ENCODE peak calls at places on chromosome 18, in four cellular contexts. H, V, T and A are unnamed samples.

GRCh38 chr18:25736516-25736915 is 353.9 kb downstream of the SS18 start:
- DNase-seq in H (no peak), V (no peak), T (no peak), A (no peak)

GRCh38 chr18:363327-364115 is 95.7 kb upstream of the THOC1 start:
- DNase-seq in H (peak; percentile 88), V (no peak), T (no peak), A (no peak)

GRCh38 chr18:55269632-55270031 is 310.4 kb upstream of the CCDC68 start:
- DNase-seq in H (no peak), V (no peak), T (no peak), A (no peak)

GRCh38 chr18:3262234-3263171 is 570 bp downstream of the MYL12B start:
- DNase-seq in H (peak; percentile 46), V (no peak), T (peak; percentile 42), A (no peak)

GRCh38 chr18:51537487-51537886 is 340.0 kb upstream of the MEX3C start:
- DNase-seq in H (peak; percentile 13), V (no peak), T (peak; percentile 40), A (peak; percentile 68)

GRCh38 chr18:2610549-2610948 is 39.2 kb downstream of the NDC80 start:
- DNase-seq in H (no peak), V (no peak), T (no peak), A (no peak)

GRCh38 chr18:43181711-43182110 is 66.2 kb upstream of the RIT2 start:
- DNase-seq in H (no peak), V (no peak), T (no peak), A (no peak)

GRCh38 chr18:7038330-7038846 is 79.2 kb downstream of the LAMA1 start:
- DNase-seq in H (peak; percentile 98), V (no peak), T (peak; percentile 24), A (peak; percentile 71)

GRCh38 chr18:70490008-70490933 is 201.4 kb downstream of the SOCS6 start:
- DNase-seq in H (peak; percentile 52), V (peak; percentile 48), T (peak; percentile 49), A (peak; percentile 60)

GRCh38 chr18:58241877-58242276 is 197.9 kb downstream of the NEDD4L start:
- DNase-seq in H (peak; percentile 47), V (no peak), T (no peak), A (no peak)

GRCh38 chr18:8562914-8563313 is 46.3 kb upstream of the RAB12 start:
- DNase-seq in H (no peak), V (no peak), T (no peak), A (no peak)

GRCh38 chr18:39260565-39260964 is 1695.0 kb upstream of the CELF4 start:
- DNase-seq in H (no peak), V (no peak), T (no peak), A (no peak)

GRCh38 chr18:621181-621580 is 24.4 kb downstream of the CLUL1 start:
- DNase-seq in H (peak; percentile 30), V (no peak), T (no peak), A (no peak)

GRCh38 chr18:2697184-2697583 is 41.7 kb downstream of the SMCHD1 start:
- DNase-seq in H (no peak), V (no peak), T (no peak), A (no peak)

GRCh38 chr18:75205760-75206109 is 3.2 kb downstream of the PTGR3 start:
- DNase-seq in H (peak; percentile 67), V (no peak), T (no peak), A (no peak)

GRCh38 chr18:55489742-55490055 is 98.3 kb downstream of the TCF4 start:
- DNase-seq in H (no peak), V (no peak), T (no peak), A (no peak)

GRCh38 chr18:7657050-7657449 is 89.9 kb downstream of the PTPRM start:
- DNase-seq in H (no peak), V (no peak), T (no peak), A (no peak)

GRCh38 chr18:69469444-69469919 is 68.8 kb downstream of the DOK6 start:
- DNase-seq in H (peak; percentile 16), V (peak; percentile 45), T (peak; percentile 68), A (no peak)

GRCh38 chr18:78473563-78473962 is 506.1 kb upstream of the SALL3 start:
- DNase-seq in H (no peak), V (no peak), T (no peak), A (no peak)

GRCh38 chr18:25786778-25787177 is 303.6 kb downstream of the SS18 start:
- DNase-seq in H (peak; percentile 43), V (no peak), T (no peak), A (no peak)

GRCh38 chr18:9818423-9818734 is 67.4 kb upstream of the TXNDC2 start:
- DNase-seq in H (no peak), V (no peak), T (no peak), A (no peak)

GRCh38 chr18:48032876-48033769 is 102.7 kb upstream of the SMAD2 start:
- DNase-seq in H (no peak), V (no peak), T (no peak), A (no peak)

GRCh38 chr18:29501952-29502351 is 1325.0 kb upstream of the CDH2 start:
- DNase-seq in H (peak; percentile 35), V (no peak), T (peak; percentile 0), A (no peak)

GRCh38 chr18:58221060-58221725 is 177.2 kb downstream of the NEDD4L start:
- DNase-seq in H (peak; percentile 48), V (peak; percentile 90), T (peak; percentile 86), A (peak; percentile 79)

GRCh38 chr18:65235966-65236634 is 514.7 kb upstream of the CDH7 start:
- DNase-seq in H (no peak), V (no peak), T (no peak), A (peak; percentile 3)

GRCh38 chr18:67308819-67309218 is 207.7 kb downstream of the DSEL start:
- DNase-seq in H (no peak), V (no peak), T (no peak), A (no peak)

GRCh38 chr18:41955688-41956087 is 654 bp downstream of the PIK3C3 start:
- DNase-seq in H (no peak), V (no peak), T (no peak), A (no peak)

GRCh38 chr18:48531979-48532378 is 6.9 kb upstream of the CTIF start:
- DNase-seq in H (no peak), V (no peak), T (no peak), A (no peak)

GRCh38 chr18:58345875-58346274 is 283.0 kb downstream of the ALPK2 start:
- DNase-seq in H (no peak), V (no peak), T (no peak), A (no peak)

GRCh38 chr18:67730884-67731283 is 214.4 kb upstream of the DSEL start:
- DNase-seq in H (peak; percentile 31), V (no peak), T (peak; percentile 49), A (no peak)

GRCh38 chr18:35904389-35905037 is 68.0 kb upstream of the RMP24 start:
- DNase-seq in H (no peak), V (no peak), T (no peak), A (no peak)

GRCh38 chr18:72762505-72763122 is 105.2 kb downstream of the NETO1 start:
- DNase-seq in H (peak; percentile 67), V (peak; percentile 6), T (peak; percentile 49), A (peak; percentile 32)

GRCh38 chr18:61953161-61953560 is 60.4 kb upstream of the RNF152 start:
- DNase-seq in H (peak; percentile 55), V (no peak), T (no peak), A (no peak)

GRCh38 chr18:20971886-20972267 is 139.7 kb downstream of the ROCK1 start:
- DNase-seq in H (peak; percentile 38), V (peak; percentile 16), T (peak; percentile 27), A (peak; percentile 24)
- TF ChIP-seq CTCF in H (peak; percentile 73), V (peak; percentile 60), T (peak; percentile 19), A (no peak)

GRCh38 chr18:46946656-46947282 is 29.4 kb downstream of the KATNAL2 start:
- DNase-seq in H (peak; percentile 79), V (no peak), T (peak; percentile 80), A (peak; percentile 89)

GRCh38 chr18:46953195-46953594 is 35.8 kb downstream of the KATNAL2 start:
- DNase-seq in H (no peak), V (no peak), T (no peak), A (no peak)

GRCh38 chr18:46950064-46950656 is 32.8 kb downstream of the KATNAL2 start:
- DNase-seq in H (peak; percentile 12), V (no peak), T (peak; percentile 9), A (no peak)
- TF ChIP-seq CTCF in H (peak; percentile 43), V (peak; percentile 60), T (peak; percentile 52), A (peak; percentile 39)

GRCh38 chr18:23053756-23054457 is 81.4 kb upstream of the CABLES1 start:
- DNase-seq in H (peak; percentile 34), V (no peak), T (peak; percentile 31), A (peak; percentile 19)
- TF ChIP-seq CTCF in H (peak; percentile 38), V (peak; percentile 23), T (no peak), A (peak; percentile 37)

GRCh38 chr18:63824220-63824525 is 49.0 kb downstream of the SERPINB7 start:
- DNase-seq in H (no peak), V (no peak), T (no peak), A (no peak)
- TF ChIP-seq CTCF in H (no peak), V (no peak), T (no peak), A (no peak)

GRCh38 chr18:23956483-23956882 is 58.1 kb upstream of the TTC39C start:
- DNase-seq in H (no peak), V (no peak), T (no peak), A (no peak)
- TF ChIP-seq CTCF in H (no peak), V (no peak), T (no peak), A (no peak)

DNA sequence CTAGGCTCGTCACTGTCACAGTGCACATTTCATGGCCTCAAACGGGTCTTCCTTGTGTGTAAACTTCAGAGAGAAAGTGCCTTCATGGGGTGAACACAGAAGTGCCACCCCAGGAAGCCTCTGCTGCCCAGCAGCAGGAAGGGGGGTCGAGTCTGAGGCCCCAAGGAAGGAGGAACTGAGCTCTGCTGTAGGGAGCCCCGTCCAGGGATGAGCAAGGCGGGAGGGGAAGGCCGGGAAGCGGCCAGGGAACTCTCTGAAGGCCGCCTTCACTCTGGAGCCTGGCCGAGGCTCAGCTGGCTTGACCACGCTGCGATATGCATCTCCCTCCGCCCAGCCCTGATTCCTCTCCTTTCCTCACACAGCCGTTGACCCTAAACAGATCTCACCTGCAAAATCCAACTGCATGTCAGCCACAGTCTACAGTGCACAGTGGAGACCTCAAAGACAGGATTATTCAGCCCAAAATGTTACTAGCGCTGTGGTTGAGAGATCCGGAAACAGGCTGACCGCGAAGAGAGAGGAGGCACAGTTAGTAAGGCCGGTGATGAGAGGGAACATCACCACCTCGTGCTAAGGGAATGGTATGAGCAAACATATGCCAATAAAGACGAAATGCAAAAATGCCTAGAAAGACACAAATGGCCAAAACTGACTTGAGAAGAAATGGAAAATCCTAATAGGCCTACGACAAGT is 34.2 kb upstream of the CTDP1 start:
- DNase-seq in H (no peak), V (no peak), T (no peak), A (no peak)
- TF ChIP-seq CTCF in H (no peak), V (no peak), T (no peak), A (no peak)